ENCODE peak calls at places on chromosomes 2 and 18, in six cellular contexts. One of them, this sample, is unnamed.

GRCh38 chr2:215736653-215737290 is 276.6 kb downstream of the MREG start:
- DNase-seq in naive thymus-derived CD4-positive, alpha-beta T cell: no peak
- DNase-seq in amniotic stem cell: peak; percentile 28
- DNase-seq in HCEC 1CT: peak; percentile 85
- DNase-seq in stimulated activated CD8-positive, alpha-beta memory T cell treated with anti-CD3 and anti-CD28 coated beads, Interleukin-4, amount 100 ng/mL, for 4 hours: no peak
- DNase-seq in NCI-H1436: no peak
- DNase-seq in this sample: no peak

GRCh38 chr2:174971868-174972781 is 33.1 kb downstream of the CHN1 start:
- DNase-seq in naive thymus-derived CD4-positive, alpha-beta T cell: no peak
- DNase-seq in amniotic stem cell: no peak
- DNase-seq in HCEC 1CT: peak; percentile 93
- DNase-seq in stimulated activated CD8-positive, alpha-beta memory T cell treated with anti-CD3 and anti-CD28 coated beads, Interleukin-4, amount 100 ng/mL, for 4 hours: no peak
- DNase-seq in NCI-H1436: no peak
- DNase-seq in this sample: peak; percentile 68

GRCh38 chr2:218605438-218605837 is 2.3 kb upstream of the PLCD4 start:
- DNase-seq in naive thymus-derived CD4-positive, alpha-beta T cell: no peak
- DNase-seq in amniotic stem cell: no peak
- DNase-seq in HCEC 1CT: no peak
- DNase-seq in stimulated activated CD8-positive, alpha-beta memory T cell treated with anti-CD3 and anti-CD28 coated beads, Interleukin-4, amount 100 ng/mL, for 4 hours: no peak
- DNase-seq in NCI-H1436: no peak
- DNase-seq in this sample: no peak

GRCh38 chr2:118292991-118293390 is 204.7 kb downstream of the INSIG2 start:
- DNase-seq in naive thymus-derived CD4-positive, alpha-beta T cell: no peak
- DNase-seq in amniotic stem cell: no peak
- DNase-seq in HCEC 1CT: no peak
- DNase-seq in stimulated activated CD8-positive, alpha-beta memory T cell treated with anti-CD3 and anti-CD28 coated beads, Interleukin-4, amount 100 ng/mL, for 4 hours: no peak
- DNase-seq in NCI-H1436: no peak
- DNase-seq in this sample: no peak

GRCh38 chr18:68417826-68418225 is 297.1 kb downstream of the TMX3 start:
- DNase-seq in naive thymus-derived CD4-positive, alpha-beta T cell: no peak
- DNase-seq in amniotic stem cell: no peak
- DNase-seq in HCEC 1CT: peak; percentile 86
- DNase-seq in stimulated activated CD8-positive, alpha-beta memory T cell treated with anti-CD3 and anti-CD28 coated beads, Interleukin-4, amount 100 ng/mL, for 4 hours: no peak
- DNase-seq in NCI-H1436: no peak
- DNase-seq in this sample: no peak

GRCh38 chr2:177552414-177553175 is 160.0 kb downstream of the AGPS start:
- DNase-seq in naive thymus-derived CD4-positive, alpha-beta T cell: peak; percentile 95
- DNase-seq in amniotic stem cell: peak; percentile 83
- DNase-seq in HCEC 1CT: peak; percentile 80
- DNase-seq in stimulated activated CD8-positive, alpha-beta memory T cell treated with anti-CD3 and anti-CD28 coated beads, Interleukin-4, amount 100 ng/mL, for 4 hours: peak; percentile 74
- DNase-seq in NCI-H1436: peak; percentile 89
- DNase-seq in this sample: peak; percentile 93

GRCh38 chr2:7309567-7309966 is 392.4 kb downstream of the RNF144A start:
- DNase-seq in naive thymus-derived CD4-positive, alpha-beta T cell: no peak
- DNase-seq in amniotic stem cell: no peak
- DNase-seq in HCEC 1CT: no peak
- DNase-seq in stimulated activated CD8-positive, alpha-beta memory T cell treated with anti-CD3 and anti-CD28 coated beads, Interleukin-4, amount 100 ng/mL, for 4 hours: no peak
- DNase-seq in NCI-H1436: no peak
- DNase-seq in this sample: no peak

GRCh38 chr2:98134138-98134537 is 47.2 kb downstream of the VWA3B start:
- DNase-seq in naive thymus-derived CD4-positive, alpha-beta T cell: no peak
- DNase-seq in amniotic stem cell: no peak
- DNase-seq in HCEC 1CT: no peak
- DNase-seq in stimulated activated CD8-positive, alpha-beta memory T cell treated with anti-CD3 and anti-CD28 coated beads, Interleukin-4, amount 100 ng/mL, for 4 hours: peak; percentile 8
- DNase-seq in NCI-H1436: no peak
- DNase-seq in this sample: no peak

GRCh38 chr2:72048881-72049477 is 98.7 kb downstream of the CYP26B1 start:
- DNase-seq in naive thymus-derived CD4-positive, alpha-beta T cell: no peak
- DNase-seq in amniotic stem cell: no peak
- DNase-seq in HCEC 1CT: no peak
- DNase-seq in stimulated activated CD8-positive, alpha-beta memory T cell treated with anti-CD3 and anti-CD28 coated beads, Interleukin-4, amount 100 ng/mL, for 4 hours: no peak
- DNase-seq in NCI-H1436: no peak
- DNase-seq in this sample: no peak

GRCh38 chr2:178886006-178886405 is 78.8 kb upstream of the TTN start:
- DNase-seq in naive thymus-derived CD4-positive, alpha-beta T cell: no peak
- DNase-seq in amniotic stem cell: no peak
- DNase-seq in HCEC 1CT: peak; percentile 21
- DNase-seq in stimulated activated CD8-positive, alpha-beta memory T cell treated with anti-CD3 and anti-CD28 coated beads, Interleukin-4, amount 100 ng/mL, for 4 hours: no peak
- DNase-seq in NCI-H1436: no peak
- DNase-seq in this sample: no peak

GRCh38 chr2:162579986-162580385 is 236.1 kb downstream of the GCA start:
- DNase-seq in naive thymus-derived CD4-positive, alpha-beta T cell: no peak
- DNase-seq in amniotic stem cell: no peak
- DNase-seq in HCEC 1CT: peak; percentile 65
- DNase-seq in stimulated activated CD8-positive, alpha-beta memory T cell treated with anti-CD3 and anti-CD28 coated beads, Interleukin-4, amount 100 ng/mL, for 4 hours: no peak
- DNase-seq in NCI-H1436: no peak
- DNase-seq in this sample: no peak

GRCh38 chr2:230975927-230976326 is 20.0 kb upstream of the SPATA3 start:
- DNase-seq in naive thymus-derived CD4-positive, alpha-beta T cell: no peak
- DNase-seq in amniotic stem cell: no peak
- DNase-seq in HCEC 1CT: no peak
- DNase-seq in stimulated activated CD8-positive, alpha-beta memory T cell treated with anti-CD3 and anti-CD28 coated beads, Interleukin-4, amount 100 ng/mL, for 4 hours: no peak
- DNase-seq in NCI-H1436: no peak
- DNase-seq in this sample: no peak

GRCh38 chr2:18762667-18763066 is 173.3 kb upstream of the NT5C1B start:
- DNase-seq in naive thymus-derived CD4-positive, alpha-beta T cell: no peak
- DNase-seq in amniotic stem cell: no peak
- DNase-seq in HCEC 1CT: no peak
- DNase-seq in stimulated activated CD8-positive, alpha-beta memory T cell treated with anti-CD3 and anti-CD28 coated beads, Interleukin-4, amount 100 ng/mL, for 4 hours: no peak
- DNase-seq in NCI-H1436: no peak
- DNase-seq in this sample: no peak

GRCh38 chr2:23482607-23483006 is 97.6 kb downstream of the KLHL29 start:
- DNase-seq in naive thymus-derived CD4-positive, alpha-beta T cell: no peak
- DNase-seq in amniotic stem cell: no peak
- DNase-seq in HCEC 1CT: no peak
- DNase-seq in stimulated activated CD8-positive, alpha-beta memory T cell treated with anti-CD3 and anti-CD28 coated beads, Interleukin-4, amount 100 ng/mL, for 4 hours: no peak
- DNase-seq in NCI-H1436: no peak
- DNase-seq in this sample: no peak

GRCh38 chr2:212227755-212228154 is 310.8 kb downstream of the ERBB4 start:
- DNase-seq in naive thymus-derived CD4-positive, alpha-beta T cell: no peak
- DNase-seq in amniotic stem cell: peak; percentile 74
- DNase-seq in HCEC 1CT: peak; percentile 89
- DNase-seq in stimulated activated CD8-positive, alpha-beta memory T cell treated with anti-CD3 and anti-CD28 coated beads, Interleukin-4, amount 100 ng/mL, for 4 hours: no peak
- DNase-seq in NCI-H1436: peak; percentile 78
- DNase-seq in this sample: peak; percentile 37

GRCh38 chr2:216882876-216883275 is 23.0 kb upstream of the TNP1 start:
- DNase-seq in naive thymus-derived CD4-positive, alpha-beta T cell: no peak
- DNase-seq in amniotic stem cell: no peak
- DNase-seq in HCEC 1CT: no peak
- DNase-seq in stimulated activated CD8-positive, alpha-beta memory T cell treated with anti-CD3 and anti-CD28 coated beads, Interleukin-4, amount 100 ng/mL, for 4 hours: no peak
- DNase-seq in NCI-H1436: no peak
- DNase-seq in this sample: no peak

GRCh38 chr2:9703085-9703641 is 72.4 kb upstream of the YWHAQ start:
- DNase-seq in naive thymus-derived CD4-positive, alpha-beta T cell: peak; percentile 47
- DNase-seq in amniotic stem cell: peak; percentile 32
- DNase-seq in HCEC 1CT: peak; percentile 79
- DNase-seq in stimulated activated CD8-positive, alpha-beta memory T cell treated with anti-CD3 and anti-CD28 coated beads, Interleukin-4, amount 100 ng/mL, for 4 hours: peak; percentile 78
- DNase-seq in NCI-H1436: peak; percentile 37
- DNase-seq in this sample: peak; percentile 91

GRCh38 chr18:67410671-67411070 is 105.8 kb downstream of the DSEL start:
- DNase-seq in naive thymus-derived CD4-positive, alpha-beta T cell: no peak
- DNase-seq in amniotic stem cell: no peak
- DNase-seq in HCEC 1CT: peak; percentile 34
- DNase-seq in stimulated activated CD8-positive, alpha-beta memory T cell treated with anti-CD3 and anti-CD28 coated beads, Interleukin-4, amount 100 ng/mL, for 4 hours: no peak
- DNase-seq in NCI-H1436: no peak
- DNase-seq in this sample: no peak

GRCh38 chr2:32436150-32436549 is 79.3 kb downstream of the BIRC6 start:
- DNase-seq in naive thymus-derived CD4-positive, alpha-beta T cell: no peak
- DNase-seq in amniotic stem cell: no peak
- DNase-seq in HCEC 1CT: no peak
- DNase-seq in stimulated activated CD8-positive, alpha-beta memory T cell treated with anti-CD3 and anti-CD28 coated beads, Interleukin-4, amount 100 ng/mL, for 4 hours: no peak
- DNase-seq in NCI-H1436: no peak
- DNase-seq in this sample: no peak

GRCh38 chr2:7272180-7272579 is 355.0 kb downstream of the RNF144A start:
- DNase-seq in naive thymus-derived CD4-positive, alpha-beta T cell: no peak
- DNase-seq in amniotic stem cell: no peak
- DNase-seq in HCEC 1CT: no peak
- DNase-seq in stimulated activated CD8-positive, alpha-beta memory T cell treated with anti-CD3 and anti-CD28 coated beads, Interleukin-4, amount 100 ng/mL, for 4 hours: no peak
- DNase-seq in NCI-H1436: no peak
- DNase-seq in this sample: no peak

GRCh38 chr2:73717251-73717606 is 19.9 kb downstream of the TPRKB start:
- DNase-seq in naive thymus-derived CD4-positive, alpha-beta T cell: no peak
- DNase-seq in amniotic stem cell: no peak
- DNase-seq in HCEC 1CT: no peak
- DNase-seq in stimulated activated CD8-positive, alpha-beta memory T cell treated with anti-CD3 and anti-CD28 coated beads, Interleukin-4, amount 100 ng/mL, for 4 hours: no peak
- DNase-seq in NCI-H1436: no peak
- DNase-seq in this sample: no peak

GRCh38 chr18:9513971-9514512 is 38.7 kb downstream of the RALBP1 start:
- DNase-seq in naive thymus-derived CD4-positive, alpha-beta T cell: no peak
- DNase-seq in amniotic stem cell: no peak
- DNase-seq in HCEC 1CT: peak; percentile 74
- DNase-seq in stimulated activated CD8-positive, alpha-beta memory T cell treated with anti-CD3 and anti-CD28 coated beads, Interleukin-4, amount 100 ng/mL, for 4 hours: no peak
- DNase-seq in NCI-H1436: no peak
- DNase-seq in this sample: peak; percentile 55

GRCh38 chr2:52594036-52594435 is 1173.6 kb upstream of the CHAC2 start:
- DNase-seq in naive thymus-derived CD4-positive, alpha-beta T cell: no peak
- DNase-seq in amniotic stem cell: no peak
- DNase-seq in HCEC 1CT: no peak
- DNase-seq in stimulated activated CD8-positive, alpha-beta memory T cell treated with anti-CD3 and anti-CD28 coated beads, Interleukin-4, amount 100 ng/mL, for 4 hours: no peak
- DNase-seq in NCI-H1436: no peak
- DNase-seq in this sample: no peak

GRCh38 chr2:241355983-241356870 is at the start of gene FARP2:
- DNase-seq in naive thymus-derived CD4-positive, alpha-beta T cell: peak; percentile 98
- DNase-seq in amniotic stem cell: peak; percentile 94
- DNase-seq in HCEC 1CT: peak; percentile 97
- DNase-seq in stimulated activated CD8-positive, alpha-beta memory T cell treated with anti-CD3 and anti-CD28 coated beads, Interleukin-4, amount 100 ng/mL, for 4 hours: peak; percentile 95
- DNase-seq in NCI-H1436: peak; percentile 99
- DNase-seq in this sample: peak; percentile 97

GRCh38 chr2:10790228-10790973 is 22.2 kb downstream of the PDIA6 start:
- DNase-seq in naive thymus-derived CD4-positive, alpha-beta T cell: no peak
- DNase-seq in amniotic stem cell: no peak
- DNase-seq in HCEC 1CT: no peak
- DNase-seq in stimulated activated CD8-positive, alpha-beta memory T cell treated with anti-CD3 and anti-CD28 coated beads, Interleukin-4, amount 100 ng/mL, for 4 hours: no peak
- DNase-seq in NCI-H1436: no peak
- DNase-seq in this sample: no peak

GRCh38 chr2:146634256-146635068 is 1210.4 kb upstream of the ACVR2A start:
- DNase-seq in naive thymus-derived CD4-positive, alpha-beta T cell: no peak
- DNase-seq in amniotic stem cell: no peak
- DNase-seq in HCEC 1CT: peak; percentile 73
- DNase-seq in stimulated activated CD8-positive, alpha-beta memory T cell treated with anti-CD3 and anti-CD28 coated beads, Interleukin-4, amount 100 ng/mL, for 4 hours: no peak
- DNase-seq in NCI-H1436: no peak
- DNase-seq in this sample: peak; percentile 51

GRCh38 chr2:71888741-71889445 is 258.8 kb downstream of the CYP26B1 start:
- DNase-seq in naive thymus-derived CD4-positive, alpha-beta T cell: no peak
- DNase-seq in amniotic stem cell: no peak
- DNase-seq in HCEC 1CT: peak; percentile 37
- DNase-seq in stimulated activated CD8-positive, alpha-beta memory T cell treated with anti-CD3 and anti-CD28 coated beads, Interleukin-4, amount 100 ng/mL, for 4 hours: no peak
- DNase-seq in NCI-H1436: no peak
- DNase-seq in this sample: no peak

GRCh38 chr2:11248-11941 is 34.9 kb downstream of the FAM110C start:
- DNase-seq in naive thymus-derived CD4-positive, alpha-beta T cell: peak; percentile 57
- DNase-seq in amniotic stem cell: peak; percentile 2
- DNase-seq in HCEC 1CT: no peak
- DNase-seq in stimulated activated CD8-positive, alpha-beta memory T cell treated with anti-CD3 and anti-CD28 coated beads, Interleukin-4, amount 100 ng/mL, for 4 hours: peak; percentile 18
- DNase-seq in NCI-H1436: no peak
- DNase-seq in this sample: peak; percentile 54

GRCh38 chr2:32688511-32688910 is 60.7 kb downstream of the TTC27 start:
- DNase-seq in naive thymus-derived CD4-positive, alpha-beta T cell: no peak
- DNase-seq in amniotic stem cell: no peak
- DNase-seq in HCEC 1CT: peak; percentile 71
- DNase-seq in stimulated activated CD8-positive, alpha-beta memory T cell treated with anti-CD3 and anti-CD28 coated beads, Interleukin-4, amount 100 ng/mL, for 4 hours: no peak
- DNase-seq in NCI-H1436: no peak
- DNase-seq in this sample: no peak

GRCh38 chr2:157897106-157897971 is 21.2 kb upstream of the ACVR1 start:
- DNase-seq in naive thymus-derived CD4-positive, alpha-beta T cell: peak; percentile 78
- DNase-seq in amniotic stem cell: no peak
- DNase-seq in HCEC 1CT: no peak
- DNase-seq in stimulated activated CD8-positive, alpha-beta memory T cell treated with anti-CD3 and anti-CD28 coated beads, Interleukin-4, amount 100 ng/mL, for 4 hours: no peak
- DNase-seq in NCI-H1436: no peak
- DNase-seq in this sample: no peak

GRCh38 chr2:53784431-53784830 is 2.3 kb downstream of the ASB3 start:
- DNase-seq in naive thymus-derived CD4-positive, alpha-beta T cell: no peak
- DNase-seq in amniotic stem cell: no peak
- DNase-seq in HCEC 1CT: no peak
- DNase-seq in stimulated activated CD8-positive, alpha-beta memory T cell treated with anti-CD3 and anti-CD28 coated beads, Interleukin-4, amount 100 ng/mL, for 4 hours: no peak
- DNase-seq in NCI-H1436: no peak
- DNase-seq in this sample: no peak

GRCh38 chr2:139529045-139529444 is 748.9 kb upstream of the NXPH2 start:
- DNase-seq in naive thymus-derived CD4-positive, alpha-beta T cell: no peak
- DNase-seq in amniotic stem cell: no peak
- DNase-seq in HCEC 1CT: no peak
- DNase-seq in stimulated activated CD8-positive, alpha-beta memory T cell treated with anti-CD3 and anti-CD28 coated beads, Interleukin-4, amount 100 ng/mL, for 4 hours: no peak
- DNase-seq in NCI-H1436: peak; percentile 50
- DNase-seq in this sample: peak; percentile 18

GRCh38 chr2:240912878-240913809 is 7.0 kb downstream of the CROCC2 start:
- DNase-seq in naive thymus-derived CD4-positive, alpha-beta T cell: no peak
- DNase-seq in amniotic stem cell: no peak
- DNase-seq in HCEC 1CT: peak; percentile 34
- DNase-seq in stimulated activated CD8-positive, alpha-beta memory T cell treated with anti-CD3 and anti-CD28 coated beads, Interleukin-4, amount 100 ng/mL, for 4 hours: no peak
- DNase-seq in NCI-H1436: no peak
- DNase-seq in this sample: peak; percentile 70